ENCODE peak calls at places on chromosomes 12 and 14, in ten cellular contexts. O, N, M, I, J, G, U, W, D and L are unnamed samples.

GRCh38 chr14:52060080-52060479 is 8.8 kb downstream of the NID2 start:
- DNase-seq in N (no peak), J (no peak), O (no peak), W (no peak), M (peak), I (peak), D (no peak), U (no peak), G (no peak), L (peak)

GRCh38 chr14:100531591-100532121 is 55.6 kb downstream of the BEGAIN start:
- DNase-seq in U (peak), O (no peak), I (no peak), N (no peak), M (peak), D (no peak), W (no peak), G (no peak), J (no peak), L (no peak)

GRCh38 chr12:52217223-52217622 is 15.8 kb upstream of the KRT7 start:
- DNase-seq in I (no peak), O (peak), D (peak), M (peak), N (no peak), W (no peak), J (no peak), G (no peak), U (peak), L (no peak)

GRCh38 chr12:31582155-31582554 is 8.8 kb downstream of the DENND5B start:
- DNase-seq in N (no peak), M (no peak), I (no peak), D (no peak), U (no peak), J (no peak), G (no peak), O (no peak), W (no peak), L (no peak)

GRCh38 chr14:32232481-32232880 is 29.4 kb upstream of the RNU6-8 start:
- DNase-seq in O (no peak), W (no peak), M (no peak), G (no peak), I (no peak), J (no peak), N (no peak), U (no peak), D (no peak), L (no peak)

GRCh38 chr14:77708749-77709148 is 846 bp downstream of the SLIRP start:
- DNase-seq in J (no peak), W (no peak), U (no peak), O (no peak), N (no peak), I (no peak), M (no peak), D (no peak), G (no peak), L (no peak)

GRCh38 chr12:114669501-114670256 is 14.3 kb downstream of the TBX3 start:
- DNase-seq in N (no peak), O (peak), J (no peak), D (peak), M (no peak), I (peak), U (no peak), W (no peak), G (no peak), L (peak)

GRCh38 chr12:18899678-18900317 is 161.9 kb downstream of the CAPZA3 start:
- DNase-seq in O (no peak), I (no peak), U (no peak), N (no peak), D (no peak), G (no peak), W (no peak), M (no peak), J (no peak), L (peak)

GRCh38 chr14:94313991-94314655 is 9.0 kb downstream of the SERPINA6 start:
- DNase-seq in M (no peak), G (no peak), U (peak), O (no peak), N (no peak), D (no peak), W (no peak), I (peak), J (no peak), L (peak)

GRCh38 chr14:69685716-69686115 is 74.3 kb downstream of the SUSD6 start:
- DNase-seq in N (no peak), O (no peak), G (no peak), I (peak), D (peak), M (peak), J (no peak), U (no peak), W (no peak), L (peak)

GRCh38 chr12:34290191-34290995 is 268.1 kb downstream of the ALG10 start:
- DNase-seq in I (no peak), O (no peak), U (no peak), N (no peak), D (no peak), G (no peak), W (no peak), J (no peak), M (no peak), L (no peak)

GRCh38 chr12:51632598-51632997 is 41.6 kb downstream of the SCN8A start:
- DNase-seq in U (no peak), N (no peak), I (no peak), W (no peak), G (no peak), O (no peak), D (peak), J (no peak), M (no peak), L (no peak)

GRCh38 chr14:64220466-64220865 is 73.7 kb downstream of the ESR2 start:
- DNase-seq in N (no peak), O (no peak), G (no peak), J (no peak), U (no peak), M (peak), W (no peak), D (no peak), I (no peak), L (peak)

GRCh38 chr12:29782285-29782820 is 1.4 kb downstream of the TMTC1 start:
- DNase-seq in N (no peak), U (no peak), D (peak), O (peak), W (no peak), I (peak), M (no peak), G (no peak), J (no peak), L (peak)

GRCh38 chr12:13428538-13429265 is 232.2 kb downstream of the EMP1 start:
- DNase-seq in J (no peak), N (no peak), D (no peak), M (no peak), O (no peak), I (no peak), W (no peak), G (no peak), U (no peak), L (peak)

GRCh38 chr12:117522559-117522958 is 161.1 kb upstream of the NOS1 start:
- DNase-seq in O (no peak), W (no peak), D (no peak), G (no peak), U (no peak), I (no peak), N (no peak), M (no peak), J (no peak), L (peak)

GRCh38 chr14:34615507-34615906 is 14.4 kb downstream of the SNX6 start:
- DNase-seq in D (no peak), W (no peak), U (no peak), G (no peak), I (no peak), N (no peak), M (no peak), O (no peak), J (no peak), L (no peak)

GRCh38 chr12:88951860-88952483 is 371.7 kb upstream of the KITLG start:
- DNase-seq in O (peak), D (no peak), I (no peak), U (no peak), N (no peak), J (no peak), W (no peak), M (no peak), G (no peak), L (no peak)

GRCh38 chr12:20438307-20438779 is 70.0 kb downstream of the PDE3A start:
- DNase-seq in D (no peak), J (no peak), G (no peak), M (no peak), O (no peak), W (no peak), I (peak), U (no peak), N (no peak), L (peak)

GRCh38 chr12:47360771-47361388 is 281.1 kb upstream of the AMIGO2 start:
- DNase-seq in N (no peak), O (no peak), U (no peak), I (no peak), D (no peak), J (no peak), G (peak), W (no peak), M (no peak), L (no peak)

GRCh38 chr14:36604757-36605505 is 22.5 kb upstream of the NKX2-8 start:
- DNase-seq in I (peak), U (peak), G (no peak), O (peak), W (peak), N (peak), J (no peak), D (peak), M (peak), L (peak)

GRCh38 chr14:67108230-67108629 is 81.0 kb upstream of the GARIN2 start:
- DNase-seq in G (no peak), J (no peak), U (no peak), N (no peak), O (no peak), I (no peak), M (no peak), W (no peak), D (no peak), L (no peak)

GRCh38 chr12:126069549-126070165 is 1004.4 kb downstream of the AACS start:
- DNase-seq in M (peak), O (peak), W (no peak), J (no peak), G (no peak), N (no peak), I (peak), U (peak), D (peak), L (peak)

GRCh38 chr14:101449114-101449513 is 112.2 kb upstream of the DIO3 start:
- DNase-seq in J (no peak), D (no peak), W (no peak), M (no peak), I (no peak), N (no peak), O (no peak), G (no peak), U (no peak), L (no peak)

GRCh38 chr14:35333797-35334743 is 41.9 kb downstream of the PSMA6 start:
- DNase-seq in O (no peak), I (no peak), U (no peak), D (no peak), W (no peak), J (no peak), N (no peak), G (peak), M (no peak), L (no peak)

GRCh38 chr12:122064780-122065588 is 13.6 kb upstream of the MLXIP start:
- DNase-seq in O (no peak), U (peak), W (no peak), J (no peak), I (peak), N (no peak), D (peak), G (no peak), M (peak), L (peak)

GRCh38 chr12:55652352-55652751 is 15.7 kb downstream of the OR10P1 start:
- DNase-seq in I (no peak), U (no peak), W (no peak), G (no peak), O (no peak), N (no peak), J (no peak), M (no peak), D (no peak), L (peak)

GRCh38 chr12:72285861-72286260 is 13.7 kb downstream of the TRHDE start:
- DNase-seq in G (no peak), I (no peak), M (no peak), J (no peak), N (no peak), W (no peak), D (no peak), O (no peak), U (no peak), L (no peak)

GRCh38 chr12:19739195-19739776 is 300.0 kb downstream of the AEBP2 start:
- DNase-seq in D (peak), G (no peak), O (peak), U (peak), N (peak), M (peak), W (no peak), J (peak), I (peak), L (peak)

GRCh38 chr14:85402546-85403162 is 127.3 kb upstream of the FLRT2 start:
- DNase-seq in U (no peak), I (no peak), G (no peak), J (no peak), N (no peak), W (no peak), O (no peak), D (no peak), M (no peak), L (no peak)

GRCh38 chr14:95468416-95469133 is 47.9 kb downstream of the SYNE3 start:
- DNase-seq in O (no peak), N (no peak), U (peak), D (peak), M (no peak), J (no peak), I (no peak), G (no peak), W (no peak), L (no peak)

GRCh38 chr14:49033131-49033530 is 553.0 kb downstream of the RPS29 start:
- DNase-seq in O (peak), J (no peak), N (no peak), W (no peak), G (no peak), I (no peak), D (no peak), U (no peak), M (no peak), L (no peak)

GRCh38 chr12:69366796-69367195 is 7.3 kb downstream of the YEATS4 start:
- DNase-seq in J (no peak), N (no peak), M (no peak), O (no peak), G (no peak), W (no peak), U (no peak), I (no peak), D (no peak), L (no peak)

GRCh38 chr12:69368171-69368570 is 8.6 kb downstream of the YEATS4 start:
- DNase-seq in N (no peak), O (no peak), M (no peak), W (no peak), U (no peak), G (no peak), D (no peak), J (no peak), I (no peak), L (no peak)
- TF ChIP-seq CTCF in N (no peak), O (no peak), M (no peak), W (no peak), U (no peak), G (no peak), D (no peak), J (no peak), I (no peak), L (no peak)

GRCh38 chr14:38623661-38624060 is 367.8 kb upstream of the CLEC14A start:
- DNase-seq in J (no peak), U (no peak), W (no peak), O (no peak), N (no peak), M (no peak), D (peak), G (no peak), I (no peak), L (peak)
- H3K4me3 ChIP-seq in J (no peak), U (no peak), W (no peak), O (no peak), N (no peak), M (no peak), D (no peak), G (no peak), I (no peak), L (no peak)

GRCh38 chr14:79274641-79275366 is 936.5 kb downstream of the DIO2 start:
- DNase-seq in G (no peak), J (no peak), M (no peak), W (no peak), N (no peak), U (no peak), D (peak), I (peak), O (no peak), L (no peak)
- TF ChIP-seq CTCF in G (no peak), J (no peak), M (no peak), W (no peak), N (peak), U (no peak), D (peak), I (peak), O (peak), L (peak)

GRCh38 chr12:78865297-78865955 is 852 bp downstream of the SYT1 start:
- DNase-seq in D (no peak), M (no peak), U (no peak), G (no peak), O (peak), N (no peak), I (peak), W (no peak), J (no peak), L (no peak)
- H3K4me3 ChIP-seq in D (peak), M (no peak), U (peak), G (no peak), O (peak), N (peak), I (peak), W (peak), J (peak), L (peak)

DNA sequence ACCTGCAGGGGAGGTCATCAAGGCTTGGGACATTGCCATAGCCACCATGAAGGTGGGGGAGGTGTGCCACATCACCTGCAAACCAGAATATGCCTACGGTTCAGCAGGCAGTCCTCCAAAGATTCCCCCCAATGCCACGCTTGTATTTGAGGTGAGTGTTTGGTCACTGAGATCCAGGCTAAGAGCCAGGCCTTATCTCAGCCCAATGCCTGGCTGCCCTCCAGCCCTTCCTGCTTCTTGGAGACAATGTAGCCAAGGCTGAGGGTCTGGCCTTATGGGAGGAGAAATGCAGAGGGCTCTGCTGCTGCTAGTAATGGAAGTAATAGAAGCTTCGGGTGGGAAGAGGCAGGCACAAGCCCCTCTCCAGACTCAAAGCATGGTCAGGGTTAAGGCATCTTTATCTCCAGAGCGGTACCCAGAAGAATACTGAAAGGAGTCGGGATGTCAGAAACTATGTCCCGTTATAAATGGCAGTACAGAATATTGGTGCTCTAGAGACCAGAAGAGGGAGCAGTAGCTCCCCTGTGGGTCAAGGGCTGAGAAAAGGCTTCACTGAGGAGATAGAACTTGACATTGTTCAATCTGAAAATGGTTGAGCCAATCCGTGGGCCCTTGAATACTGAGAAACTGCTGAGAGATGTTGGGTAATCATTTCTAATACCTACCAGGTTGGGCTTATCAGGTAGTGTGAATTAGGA is 3.1 kb downstream of the FKBP4 start:
- DNase-seq in I (no peak), G (no peak), M (peak), N (no peak), W (no peak), J (no peak), D (no peak), O (no peak), U (no peak), L (no peak)
- TF ChIP-seq CTCF in I (peak), G (no peak), M (no peak), N (peak), W (no peak), J (no peak), D (no peak), O (no peak), U (no peak), L (peak)

GRCh38 chr12:57735952-57736742 is 2.4 kb downstream of the AGAP2 start:
- DNase-seq in D (peak), G (no peak), O (peak), U (no peak), I (no peak), N (no peak), M (no peak), J (no peak), W (no peak), L (peak)

GRCh38 chr12:57738142-57738474 is 434 bp downstream of the AGAP2 start:
- DNase-seq in G (peak), W (no peak), N (no peak), I (no peak), U (no peak), J (no peak), D (no peak), O (no peak), M (no peak), L (no peak)

GRCh38 chr12:57738661-57739237 is at the start of gene AGAP2:
- DNase-seq in J (no peak), W (no peak), O (peak), N (no peak), M (no peak), U (no peak), D (no peak), G (peak), I (no peak), L (no peak)

GRCh38 chr12:57736743-57737466 is 1.6 kb downstream of the AGAP2 start:
- DNase-seq in W (no peak), O (peak), J (no peak), N (no peak), I (no peak), G (no peak), M (no peak), D (no peak), U (no peak), L (no peak)

DNA sequence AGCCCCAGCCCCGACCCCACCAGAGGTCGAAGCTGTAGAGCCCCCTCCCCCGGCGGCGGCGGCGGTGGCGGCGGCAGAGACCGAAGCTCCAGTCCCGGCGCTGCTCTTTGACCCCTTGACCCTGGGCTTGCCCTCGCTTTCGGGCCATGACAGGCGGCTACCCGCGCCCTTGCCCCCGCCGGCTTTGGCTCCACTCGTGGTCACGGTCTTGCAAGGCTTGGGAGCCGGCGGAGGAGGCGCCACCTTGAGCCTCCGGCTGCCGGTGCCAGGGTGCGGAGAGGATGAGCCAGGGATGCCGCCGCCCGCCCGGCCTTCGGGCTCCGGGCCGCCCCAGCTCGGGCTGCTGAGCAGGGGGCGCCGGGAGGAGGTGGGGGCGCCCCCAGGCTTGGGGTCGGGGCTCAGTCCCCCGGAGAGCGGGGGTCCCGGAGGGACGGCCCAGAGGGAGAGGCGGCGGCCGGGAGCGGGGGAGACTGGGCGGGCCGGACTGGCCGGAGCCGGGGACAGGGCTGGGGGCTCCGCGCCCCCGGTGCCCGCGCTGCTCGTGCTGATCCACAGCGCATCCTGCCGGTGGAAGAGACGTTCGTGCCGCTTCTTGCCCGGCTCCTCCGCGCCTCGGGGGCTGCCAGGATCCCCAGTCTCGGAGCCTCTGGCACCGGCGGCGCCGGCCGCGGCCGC is 938 bp downstream of the AGAP2 start:
- DNase-seq in W (no peak), D (no peak), G (no peak), O (peak), I (no peak), J (no peak), M (no peak), N (no peak), U (no peak), L (no peak)
- H3K4me3 ChIP-seq in W (peak), D (peak), G (no peak), O (peak), I (no peak), J (peak), M (no peak), N (peak), U (peak), L (peak)